ENCODE peak calls at places on chromosomes 3 and 15, in five cellular contexts. One of them, this sample, is unnamed.
A peak's percentile ranks its signal among the peaks of the same experiment; 100 is the strongest.

GRCh38 chr3:52904552-52904951 is 7.2 kb upstream of the STIMATE start:
- DNase-seq in T-helper 1 cell: no peak
- DNase-seq in HCT116: no peak
- DNase-seq in Calu3: no peak
- DNase-seq in T-helper 2 cell: no peak
- DNase-seq in this sample: no peak

GRCh38 chr15:86711476-86711875 is 631.8 kb downstream of the AGBL1 start:
- DNase-seq in T-helper 2 cell: no peak
- DNase-seq in HCT116: no peak
- DNase-seq in T-helper 1 cell: no peak
- DNase-seq in Calu3: no peak
- DNase-seq in this sample: no peak

GRCh38 chr15:45448066-45448510 is 69.7 kb upstream of the GATM start:
- DNase-seq in HCT116: no peak
- DNase-seq in T-helper 1 cell: no peak
- DNase-seq in Calu3: peak; percentile 68
- DNase-seq in T-helper 2 cell: no peak
- DNase-seq in this sample: no peak

GRCh38 chr3:83438177-83438576 is 1520.6 kb upstream of the CADM2 start:
- DNase-seq in T-helper 2 cell: no peak
- DNase-seq in Calu3: no peak
- DNase-seq in T-helper 1 cell: no peak
- DNase-seq in HCT116: no peak
- DNase-seq in this sample: no peak

GRCh38 chr3:45224824-45225464 is 1.1 kb downstream of the TMEM158 start:
- DNase-seq in HCT116: no peak
- DNase-seq in T-helper 2 cell: no peak
- DNase-seq in T-helper 1 cell: no peak
- DNase-seq in Calu3: peak; percentile 79
- DNase-seq in this sample: peak; percentile 29

GRCh38 chr15:78617131-78617915 is 3.5 kb downstream of the CHRNA3 start:
- DNase-seq in T-helper 2 cell: no peak
- DNase-seq in Calu3: no peak
- DNase-seq in T-helper 1 cell: no peak
- DNase-seq in HCT116: no peak
- DNase-seq in this sample: peak; percentile 26

GRCh38 chr3:135887220-135887619 is 78.3 kb upstream of the PPP2R3A start:
- DNase-seq in Calu3: peak; percentile 44
- DNase-seq in T-helper 2 cell: no peak
- DNase-seq in T-helper 1 cell: no peak
- DNase-seq in HCT116: peak; percentile 21
- DNase-seq in this sample: no peak

GRCh38 chr3:151925876-151926275 is 52.4 kb downstream of the SUCNR1 start:
- DNase-seq in HCT116: no peak
- DNase-seq in T-helper 2 cell: no peak
- DNase-seq in Calu3: peak; percentile 8
- DNase-seq in T-helper 1 cell: no peak
- DNase-seq in this sample: peak; percentile 59

GRCh38 chr3:111762535-111762934 is 96.5 kb upstream of the PHLDB2 start:
- DNase-seq in Calu3: no peak
- DNase-seq in T-helper 2 cell: no peak
- DNase-seq in HCT116: no peak
- DNase-seq in T-helper 1 cell: no peak
- DNase-seq in this sample: no peak

GRCh38 chr15:39391230-39391629 is 189.6 kb upstream of the THBS1 start:
- DNase-seq in HCT116: no peak
- DNase-seq in T-helper 2 cell: no peak
- DNase-seq in T-helper 1 cell: no peak
- DNase-seq in Calu3: no peak
- DNase-seq in this sample: peak; percentile 97

GRCh38 chr3:197340521-197340871 is 42.1 kb upstream of the DLG1 start:
- DNase-seq in Calu3: no peak
- DNase-seq in T-helper 1 cell: no peak
- DNase-seq in HCT116: no peak
- DNase-seq in T-helper 2 cell: no peak
- DNase-seq in this sample: no peak

GRCh38 chr3:197008436-197009209 is 21.0 kb downstream of the MELTF start:
- DNase-seq in HCT116: no peak
- DNase-seq in T-helper 2 cell: no peak
- DNase-seq in T-helper 1 cell: no peak
- DNase-seq in Calu3: no peak
- DNase-seq in this sample: no peak

GRCh38 chr3:16050641-16051467 is 123.6 kb upstream of the GALNT15 start:
- DNase-seq in Calu3: no peak
- DNase-seq in T-helper 2 cell: no peak
- DNase-seq in T-helper 1 cell: no peak
- DNase-seq in HCT116: no peak
- DNase-seq in this sample: no peak

GRCh38 chr3:32973982-32974381 is 22.5 kb downstream of the CCR4 start:
- DNase-seq in HCT116: no peak
- DNase-seq in T-helper 1 cell: no peak
- DNase-seq in T-helper 2 cell: no peak
- DNase-seq in Calu3: no peak
- DNase-seq in this sample: no peak

GRCh38 chr3:137970914-137971831 is 38.8 kb upstream of the CLDN18 start:
- DNase-seq in Calu3: peak; percentile 96
- DNase-seq in T-helper 2 cell: peak; percentile 10
- DNase-seq in HCT116: peak; percentile 65
- DNase-seq in T-helper 1 cell: peak; percentile 12
- DNase-seq in this sample: peak; percentile 72

GRCh38 chr3:117193390-117193789 is 483.8 kb downstream of the TUSC7 start:
- DNase-seq in T-helper 1 cell: no peak
- DNase-seq in Calu3: no peak
- DNase-seq in HCT116: no peak
- DNase-seq in T-helper 2 cell: no peak
- DNase-seq in this sample: no peak

GRCh38 chr15:60784855-60785254 is 305.9 kb upstream of the ICE2 start:
- DNase-seq in T-helper 1 cell: no peak
- DNase-seq in HCT116: no peak
- DNase-seq in Calu3: no peak
- DNase-seq in T-helper 2 cell: no peak
- DNase-seq in this sample: no peak

GRCh38 chr3:122497425-122497824 is 17.3 kb downstream of the KPNA1 start:
- DNase-seq in T-helper 2 cell: no peak
- DNase-seq in T-helper 1 cell: no peak
- DNase-seq in HCT116: peak; percentile 45
- DNase-seq in Calu3: no peak
- DNase-seq in this sample: peak; percentile 86

GRCh38 chr15:47688573-47689086 is 28.7 kb upstream of the SEMA6D start:
- DNase-seq in HCT116: no peak
- DNase-seq in Calu3: no peak
- DNase-seq in T-helper 1 cell: no peak
- DNase-seq in T-helper 2 cell: no peak
- DNase-seq in this sample: peak; percentile 62

GRCh38 chr3:57951106-57951882 is 56.9 kb upstream of the FLNB start:
- DNase-seq in HCT116: peak; percentile 33
- DNase-seq in Calu3: peak; percentile 40
- DNase-seq in T-helper 2 cell: no peak
- DNase-seq in T-helper 1 cell: no peak
- DNase-seq in this sample: peak; percentile 51

GRCh38 chr3:106534206-106534605 is 665.4 kb upstream of the CBLB start:
- DNase-seq in HCT116: no peak
- DNase-seq in Calu3: peak; percentile 64
- DNase-seq in T-helper 2 cell: no peak
- DNase-seq in T-helper 1 cell: peak; percentile 22
- DNase-seq in this sample: no peak

GRCh38 chr3:120180731-120181412 is 86.6 kb upstream of the GSK3B start:
- DNase-seq in T-helper 1 cell: no peak
- DNase-seq in T-helper 2 cell: no peak
- DNase-seq in Calu3: no peak
- DNase-seq in HCT116: no peak
- DNase-seq in this sample: no peak

GRCh38 chr15:31278056-31278445 is 48.6 kb upstream of the KLF13 start:
- DNase-seq in T-helper 1 cell: no peak
- DNase-seq in Calu3: no peak
- DNase-seq in HCT116: no peak
- DNase-seq in T-helper 2 cell: no peak
- DNase-seq in this sample: no peak

GRCh38 chr3:73433079-73433478 is 191.7 kb downstream of the PDZRN3 start:
- DNase-seq in Calu3: no peak
- DNase-seq in T-helper 1 cell: no peak
- DNase-seq in HCT116: no peak
- DNase-seq in T-helper 2 cell: no peak
- DNase-seq in this sample: no peak

GRCh38 chr15:100727291-100727851 is 125.0 kb downstream of the ASB7 start:
- DNase-seq in HCT116: no peak
- DNase-seq in Calu3: peak; percentile 40
- DNase-seq in T-helper 2 cell: no peak
- DNase-seq in T-helper 1 cell: no peak
- DNase-seq in this sample: peak; percentile 76

GRCh38 chr3:14142567-14143270 is 17.9 kb downstream of the TMEM43 start:
- DNase-seq in Calu3: no peak
- DNase-seq in T-helper 2 cell: peak; percentile 72
- DNase-seq in HCT116: no peak
- DNase-seq in T-helper 1 cell: peak; percentile 68
- DNase-seq in this sample: no peak

GRCh38 chr15:83170474-83171165 is 37.0 kb downstream of the HDGFL3 start:
- DNase-seq in HCT116: no peak
- DNase-seq in T-helper 2 cell: no peak
- DNase-seq in Calu3: no peak
- DNase-seq in T-helper 1 cell: no peak
- DNase-seq in this sample: no peak

GRCh38 chr15:57777034-57777433 is 70.5 kb downstream of the POLR2M start:
- DNase-seq in Calu3: no peak
- DNase-seq in T-helper 2 cell: no peak
- DNase-seq in HCT116: no peak
- DNase-seq in T-helper 1 cell: no peak
- DNase-seq in this sample: no peak